ENCODE peak calls at places on chromosome 11, in eight cellular contexts. W is uterus; M is RWPE1; T is lung; D is transverse colon; Y is CD4-positive, alpha-beta T cell; P is heart left ventricle; L is brain microvascular endothelial cell. U is an unnamed sample.

GRCh38 chr11:68043029-68043348 is 4.2 kb downstream of the TCIRG1 start:
- DNase-seq in W (no peak), M (no peak), T (no peak), D (no peak), Y (no peak), P (no peak), L (no peak), U (no peak)

GRCh38 chr11:63564785-63565350 is 1.7 kb upstream of the PLAAT2 start:
- DNase-seq in W (no peak), M (no peak), T (peak; percentile 30), D (peak; percentile 82), Y (no peak), P (no peak), L (no peak), U (no peak)

GRCh38 chr11:102882389-102883024 is 7.7 kb upstream of the MMP12 start:
- DNase-seq in W (no peak), M (no peak), T (no peak), D (no peak), Y (no peak), P (no peak), L (peak; percentile 81), U (no peak)

GRCh38 chr11:130001491-130002351 is 914 bp downstream of the PRDM10 start:
- DNase-seq in W (peak; percentile 24), M (peak; percentile 24), T (peak; percentile 38), D (peak; percentile 44), Y (peak; percentile 14), P (peak; percentile 53), L (peak; percentile 12), U (peak; percentile 53)

GRCh38 chr11:109853156-109853776 is 239.9 kb upstream of the ZC3H12C start:
- DNase-seq in W (no peak), M (peak; percentile 18), T (no peak), D (no peak), Y (no peak), P (no peak), L (peak; percentile 79), U (peak; percentile 81)

GRCh38 chr11:75288846-75289760 is 48.5 kb downstream of the TPBGL start:
- DNase-seq in W (no peak), M (no peak), T (no peak), D (no peak), Y (no peak), P (no peak), L (no peak), U (no peak)

GRCh38 chr11:64127267-64128072 is 38.4 kb downstream of the MACROD1 start:
- DNase-seq in W (no peak), M (no peak), T (no peak), D (no peak), Y (no peak), P (no peak), L (no peak), U (peak; percentile 37)

GRCh38 chr11:117870176-117870952 is 6.1 kb downstream of the FXYD6 start:
- DNase-seq in W (no peak), M (no peak), T (peak; percentile 14), D (no peak), Y (no peak), P (no peak), L (no peak), U (no peak)

GRCh38 chr11:73215191-73216134 is 2.6 kb upstream of the P2RY2 start:
- DNase-seq in W (no peak), M (no peak), T (no peak), D (no peak), Y (no peak), P (no peak), L (no peak), U (no peak)

GRCh38 chr11:63553759-63554158 is 9.4 kb downstream of the PLAAT2 start:
- DNase-seq in W (no peak), M (no peak), T (no peak), D (no peak), Y (peak; percentile 70), P (no peak), L (no peak), U (no peak)

GRCh38 chr11:12217879-12218278 is 107.5 kb downstream of the MICAL2 start:
- DNase-seq in W (no peak), M (no peak), T (no peak), D (no peak), Y (no peak), P (no peak), L (no peak), U (no peak)

GRCh38 chr11:103714246-103714645 is 322.2 kb upstream of the DDI1 start:
- DNase-seq in W (no peak), M (no peak), T (no peak), D (no peak), Y (no peak), P (no peak), L (no peak), U (no peak)

GRCh38 chr11:3859373-3859881 is 4.0 kb downstream of the STIM1 start:
- DNase-seq in W (no peak), M (no peak), T (no peak), D (peak; percentile 54), Y (no peak), P (peak; percentile 83), L (no peak), U (peak; percentile 25)

GRCh38 chr11:128341280-128341679 is 246.1 kb downstream of the ETS1 start:
- DNase-seq in W (no peak), M (no peak), T (no peak), D (no peak), Y (peak; percentile 73), P (peak; percentile 53), L (no peak), U (no peak)

GRCh38 chr11:44634401-44635281 is 69.2 kb downstream of the CD82 start:
- DNase-seq in W (peak; percentile 94), M (peak; percentile 85), T (peak; percentile 53), D (peak; percentile 51), Y (no peak), P (peak; percentile 92), L (peak; percentile 58), U (peak; percentile 94)

GRCh38 chr11:71140206-71140919 is 112.0 kb downstream of the SHANK2 start:
- DNase-seq in W (no peak), M (no peak), T (peak; percentile 49), D (no peak), Y (no peak), P (no peak), L (no peak), U (no peak)

GRCh38 chr11:9758676-9759518 is 95.0 kb downstream of the SWAP70 start:
- DNase-seq in W (peak; percentile 75), M (peak; percentile 64), T (peak; percentile 58), D (peak; percentile 75), Y (no peak), P (peak; percentile 92), L (peak; percentile 64), U (peak; percentile 86)

GRCh38 chr11:127675602-127676001 is 675.0 kb upstream of the KIRREL3 start:
- DNase-seq in W (no peak), M (no peak), T (no peak), D (no peak), Y (no peak), P (no peak), L (no peak), U (no peak)

GRCh38 chr11:17839450-17839849 is 104.9 kb downstream of the KCNC1 start:
- DNase-seq in W (no peak), M (no peak), T (no peak), D (no peak), Y (no peak), P (no peak), L (no peak), U (no peak)

GRCh38 chr11:17931595-17931994 is 81.3 kb downstream of the SERGEF start:
- DNase-seq in W (no peak), M (no peak), T (no peak), D (no peak), Y (no peak), P (no peak), L (no peak), U (no peak)

GRCh38 chr11:125262194-125262824 is 97.8 kb downstream of the PKNOX2 start:
- DNase-seq in W (no peak), M (no peak), T (no peak), D (no peak), Y (no peak), P (peak; percentile 53), L (no peak), U (peak; percentile 46)

GRCh38 chr11:80317612-80318011 is 876.8 kb upstream of the TENM4 start:
- DNase-seq in W (no peak), M (no peak), T (no peak), D (no peak), Y (no peak), P (no peak), L (no peak), U (no peak)

DNA sequence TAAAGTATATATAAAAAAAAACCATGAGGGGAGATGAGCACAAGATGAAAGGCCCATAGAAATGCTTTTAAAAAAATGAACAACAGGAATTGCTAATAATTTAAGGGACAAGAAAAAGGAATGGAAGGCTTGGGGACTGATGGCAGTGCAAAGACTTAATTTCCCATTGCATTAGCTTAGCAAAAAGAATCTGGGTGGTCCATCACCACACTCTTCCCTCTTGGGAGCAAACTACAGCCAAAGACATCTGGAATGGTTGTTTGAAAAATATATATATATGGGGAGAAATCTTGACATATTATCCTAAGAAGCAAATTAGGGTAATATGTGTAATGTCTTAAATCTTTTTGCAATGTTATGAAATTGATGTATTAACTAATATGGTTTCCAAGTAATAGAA is 727.1 kb downstream of the METTL15 start:
- DNase-seq in W (no peak), M (no peak), T (no peak), D (no peak), Y (no peak), P (no peak), L (no peak), U (no peak)
- H3K27ac ChIP-seq in W (no peak overlapping the region), M (no peak overlapping the region), T (no peak overlapping the region), D (no peak overlapping the region), Y (no peak overlapping the region), P (no peak overlapping the region), L (peak overlapping the region; percentile 97), U (no peak overlapping the region)

GRCh38 chr11:76799061-76799804 is 16.1 kb downstream of the TSKU start:
- DNase-seq in W (peak; percentile 86), M (peak; percentile 85), T (peak; percentile 86), D (peak; percentile 88), Y (peak; percentile 67), P (peak; percentile 88), L (peak; percentile 47), U (peak; percentile 88)
- H3K27ac ChIP-seq in W (peak overlapping the region; percentile 81), M (peak overlapping the region; percentile 93), T (no peak overlapping the region), D (peak overlapping the region; percentile 63), Y (no peak overlapping the region), P (peak overlapping the region; percentile 12), L (no peak overlapping the region), U (no peak overlapping the region)

DNA sequence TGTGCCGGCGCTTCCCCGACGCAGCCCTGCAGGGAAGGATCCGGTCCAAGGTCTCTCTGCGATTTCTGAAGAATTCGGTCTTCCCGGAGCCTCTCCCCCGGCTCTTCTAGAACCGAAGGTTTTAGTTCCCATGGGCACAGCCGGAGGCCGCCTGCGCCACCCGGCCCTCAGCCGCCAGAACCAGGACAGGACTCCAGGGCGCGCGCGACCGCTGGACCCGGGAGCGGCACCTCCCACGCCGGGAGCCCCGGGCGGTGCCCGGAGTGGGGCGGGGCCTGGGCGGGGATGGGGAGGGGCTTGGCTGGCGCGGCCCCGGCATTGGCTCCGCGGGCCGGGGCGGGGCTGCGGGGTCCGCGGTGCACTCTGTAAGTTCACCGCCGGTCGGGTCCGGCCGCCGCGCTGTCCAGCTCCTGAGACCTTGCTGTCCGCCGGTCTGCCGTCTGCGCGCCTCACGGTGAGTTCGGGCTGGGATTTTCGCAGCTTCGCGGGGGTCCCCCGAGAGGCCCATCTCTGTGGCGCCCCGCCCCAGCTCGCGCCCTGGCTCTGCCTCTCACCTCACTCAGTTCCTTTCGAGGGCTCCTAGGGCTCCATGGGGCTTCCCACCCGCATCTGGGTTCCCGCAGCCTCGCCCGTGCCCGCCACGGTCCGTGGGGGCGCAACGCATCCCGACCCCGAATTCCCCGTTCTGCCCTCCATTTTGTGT is at the start of gene CDC42EP2:
- DNase-seq in W (peak; percentile 86), M (peak; percentile 90), T (peak; percentile 86), D (peak; percentile 92), Y (peak; percentile 35), P (peak; percentile 90), L (peak; percentile 73), U (peak; percentile 86)
- H3K27ac ChIP-seq in W (peak within 1 kb of the TSS; percentile 91), M (peak within 1 kb of the TSS; percentile 97), T (peak within 1 kb of the TSS; percentile 82), D (peak within 1 kb of the TSS; percentile 91), Y (no peak within 1 kb of the TSS), P (peak within 1 kb of the TSS; percentile 96), L (peak within 1 kb of the TSS; percentile 85), U (peak within 1 kb of the TSS; percentile 55)

GRCh38 chr11:116207349-116207748 is 565.4 kb downstream of the BUD13 start:
- DNase-seq in W (no peak), M (no peak), T (no peak), D (no peak), Y (no peak), P (no peak), L (no peak), U (no peak)
- H3K27ac ChIP-seq in W (no peak overlapping the region), M (no peak overlapping the region), T (no peak overlapping the region), D (no peak overlapping the region), Y (no peak overlapping the region), P (no peak overlapping the region), L (no peak overlapping the region), U (no peak overlapping the region)

U was measured in mesendoderm.